ENCODE peak calls at places on chromosomes 6 and 20, in six cellular contexts. U is IMR-90, P is body of pancreas, X is thyroid gland, L is testis, T is ovary. S is an unnamed sample. For H3K4me1, the result is how much of the 10 kb centered on the place peaks cover.

GRCh38 chr6:142900467-142900961 is 44.5 kb downstream of the HIVEP2 start:
- DNase-seq in U (no peak), P (no peak), X (no peak), L (peak), T (no peak), S (no peak)

GRCh38 chr6:17979479-17979878 is 8.0 kb downstream of the KIF13A start:
- DNase-seq in U (no peak), P (no peak), X (no peak), L (no peak), T (no peak), S (no peak)

GRCh38 chr20:36836591-36837329 is 39.2 kb upstream of the TLDC2 start:
- DNase-seq in U (peak), P (peak), X (peak), L (peak), T (peak), S (peak)

GRCh38 chr20:41249371-41249770 is 68.2 kb downstream of the ZHX3 start:
- DNase-seq in U (peak), P (peak), X (peak), L (peak), T (peak), S (peak)

GRCh38 chr6:63527658-63528514 is 44.4 kb upstream of the LOC128125822 start:
- DNase-seq in U (peak), P (peak), X (no peak), L (no peak), T (no peak), S (peak)

GRCh38 chr20:39176457-39176856 is 214.3 kb downstream of the DHX35 start:
- DNase-seq in U (no peak), P (no peak), X (no peak), L (no peak), T (no peak), S (no peak)

GRCh38 chr20:40287683-40288082 is 401.4 kb downstream of the MAFB start:
- DNase-seq in U (no peak), P (no peak), X (no peak), L (no peak), T (no peak), S (no peak)

GRCh38 chr6:29624520-29624961 is 8.4 kb downstream of the GABBR1 start:
- DNase-seq in U (no peak), P (no peak), X (no peak), L (no peak), T (no peak), S (no peak)

GRCh38 chr20:38229376-38230252 is 30.9 kb downstream of the KIAA1755 start:
- DNase-seq in U (no peak), P (no peak), X (no peak), L (no peak), T (peak), S (peak)

GRCh38 chr6:69926745-69927144 is 60.4 kb downstream of the COL19A1 start:
- DNase-seq in U (no peak), P (no peak), X (no peak), L (no peak), T (no peak), S (no peak)

GRCh38 chr6:35053701-35054100 is 87.4 kb downstream of the TCP11 start:
- DNase-seq in U (no peak), P (no peak), X (no peak), L (no peak), T (no peak), S (peak)

GRCh38 chr6:35051997-35052583 is 89.0 kb downstream of the TCP11 start:
- DNase-seq in U (no peak), P (no peak), X (no peak), L (no peak), T (no peak), S (peak)

GRCh38 chr6:35051393-35051792 is 89.7 kb downstream of the TCP11 start:
- DNase-seq in U (no peak), P (no peak), X (no peak), L (no peak), T (no peak), S (no peak)

GRCh38 chr6:35054106-35054742 is 86.9 kb downstream of the TCP11 start:
- DNase-seq in U (peak), P (no peak), X (no peak), L (no peak), T (no peak), S (peak)

GRCh38 chr6:35052694-35053565 is 88.2 kb downstream of the TCP11 start:
- DNase-seq in U (peak), P (peak), X (no peak), L (peak), T (peak), S (peak)
- H3K4me1 ChIP-seq in U (under half), P (under half), X (half or more), L (under half), T (under half), S (half or more)

GRCh38 chr20:9615118-9615517 is 100.7 kb downstream of the LAMP5 start:
- DNase-seq in U (no peak), P (no peak), X (no peak), L (no peak), T (no peak), S (no peak)
- TF ChIP-seq CTCF in U (no peak), P (no peak), X (no peak), L (no peak), T (no peak), S (no peak)

GRCh38 chr6:131918650-131919355 is 32.4 kb downstream of the CCN2 start:
- DNase-seq in U (no peak), P (no peak), X (no peak), L (no peak), T (no peak), S (no peak)
- TF ChIP-seq POLR2A in U (no peak), P (no peak), X (no peak), L (no peak), T (no peak), S (no peak)

GRCh38 chr20:42985628-42986027 is 204.1 kb downstream of the PTPRT start:
- DNase-seq in U (no peak), P (no peak), X (no peak), L (no peak), T (no peak), S (no peak)
- H3K4me1 ChIP-seq in U (under half), P (under half), X (under half), L (under half), T (under half), S (under half)

DNA sequence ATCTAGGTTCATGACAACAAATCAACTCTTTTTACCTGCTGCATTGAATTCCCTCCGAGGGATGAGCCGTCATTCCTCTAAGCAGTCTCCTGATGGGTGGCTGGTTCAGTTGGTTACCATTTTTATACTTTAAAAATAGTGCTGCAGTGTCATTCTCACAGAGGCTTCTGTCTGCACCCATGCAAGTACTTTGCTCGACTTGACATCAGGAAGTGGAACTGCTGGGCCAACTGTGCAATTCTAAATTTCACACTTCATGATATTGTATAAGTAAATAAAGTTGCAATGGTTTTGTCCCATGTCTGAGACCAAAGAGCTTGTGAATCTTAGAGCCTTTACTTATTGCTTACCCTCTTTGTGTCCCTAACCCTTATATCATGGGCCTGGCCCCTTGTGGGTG is 2.5 kb downstream of the BTN3A1 start:
- DNase-seq in U (no peak), P (no peak), X (no peak), L (no peak), T (no peak), S (no peak)
- TF ChIP-seq CTCF in U (no peak), P (no peak), X (no peak), L (no peak), T (no peak), S (no peak)

GRCh38 chr20:57388953-57389694 is 2.1 kb upstream of the RBM38 start:
- DNase-seq in U (peak), P (peak), X (peak), L (peak), T (peak), S (peak)

GRCh38 chr20:57392130-57392445 is 892 bp downstream of the RBM38 start:
- DNase-seq in U (no peak), P (no peak), X (peak), L (no peak), T (no peak), S (peak)

GRCh38 chr20:57391439-57392129 is 388 bp downstream of the RBM38 start:
- DNase-seq in U (no peak), P (no peak), X (peak), L (no peak), T (peak), S (peak)

GRCh38 chr20:57389695-57390603 is 1.2 kb upstream of the RBM38 start:
- DNase-seq in U (no peak), P (no peak), X (no peak), L (peak), T (peak), S (peak)

GRCh38 chr20:57390604-57391438 is at the start of gene RBM38:
- DNase-seq in U (peak), P (peak), X (peak), L (peak), T (peak), S (peak)
- TF ChIP-seq POLR2A in U (no peak), P (no peak), X (no peak), L (no peak), T (no peak), S (no peak)

GRCh38 chr6:126118934-126119333 is 132.6 kb downstream of the TRMT11 start:
- DNase-seq in U (peak), P (no peak), X (no peak), L (no peak), T (no peak), S (no peak)
- H3K4me1 ChIP-seq in U (under half), P (under half), X (under half), L (under half), T (under half), S (under half)